ENCODE peak calls at places on chromosomes 1 and 21, in six cellular contexts. T, P, X, L, M and O are unnamed samples.

GRCh38 chr1:206449566-206449965 is 20.7 kb upstream of the IKBKE start:
- DNase-seq in T (no peak), P (no peak), X (peak; percentile 49), L (no peak), M (no peak), O (no peak)

GRCh38 chr1:180927348-180927747 is 14.7 kb downstream of the KIAA1614 start:
- DNase-seq in T (no peak), P (peak; percentile 77), X (no peak), L (no peak), M (no peak), O (no peak)

GRCh38 chr1:52523376-52523775 is 29.5 kb downstream of the TUT4 start:
- DNase-seq in T (no peak), P (no peak), X (peak; percentile 14), L (no peak), M (no peak), O (no peak)

GRCh38 chr1:78171736-78172590 is 126.2 kb downstream of the GIPC2 start:
- DNase-seq in T (no peak), P (no peak), X (peak; percentile 89), L (no peak), M (no peak), O (no peak)

GRCh38 chr1:15852036-15852827 is 4.7 kb downstream of the SPEN start:
- DNase-seq in T (no peak), P (no peak), X (no peak), L (no peak), M (no peak), O (no peak)

GRCh38 chr1:156081174-156082110 is 823 bp downstream of the MEX3A start:
- DNase-seq in T (no peak), P (no peak), X (no peak), L (no peak), M (no peak), O (no peak)

GRCh38 chr1:10744654-10745238 is 51.7 kb downstream of the CASZ1 start:
- DNase-seq in T (no peak), P (no peak), X (no peak), L (no peak), M (no peak), O (no peak)

GRCh38 chr1:175493999-175494336 is 249.4 kb downstream of the TNR start:
- DNase-seq in T (no peak), P (no peak), X (no peak), L (no peak), M (peak; percentile 69), O (no peak)

GRCh38 chr21:36849461-36849860 is 117.0 kb downstream of the HLCS start:
- DNase-seq in T (no peak), P (no peak), X (no peak), L (no peak), M (no peak), O (no peak)

GRCh38 chr1:221708987-221709386 is 32.9 kb downstream of the DUSP10 start:
- DNase-seq in T (peak; percentile 99), P (no peak), X (no peak), L (peak; percentile 22), M (peak; percentile 43), O (no peak)

GRCh38 chr1:79220509-79220908 is 214.0 kb upstream of the ADGRL4 start:
- DNase-seq in T (no peak), P (no peak), X (no peak), L (no peak), M (no peak), O (no peak)

GRCh38 chr1:87206444-87206843 is 122.2 kb upstream of the LMO4 start:
- DNase-seq in T (no peak), P (no peak), X (no peak), L (no peak), M (no peak), O (no peak)

GRCh38 chr1:38360807-38361206 is 314.2 kb upstream of the POU3F1 start:
- DNase-seq in T (no peak), P (no peak), X (no peak), L (no peak), M (no peak), O (no peak)

GRCh38 chr1:68141079-68141800 is 90.8 kb upstream of the DIRAS3 start:
- DNase-seq in T (no peak), P (no peak), X (no peak), L (no peak), M (no peak), O (no peak)

GRCh38 chr1:33022650-33023200 is 14.0 kb downstream of the AK2 start:
- DNase-seq in T (no peak), P (no peak), X (no peak), L (no peak), M (no peak), O (no peak)

GRCh38 chr1:66521736-66522365 is 12.1 kb upstream of the SGIP1 start:
- DNase-seq in T (no peak), P (no peak), X (peak; percentile 94), L (no peak), M (no peak), O (no peak)

GRCh38 chr1:17193222-17194132 is 11.5 kb upstream of the PADI1 start:
- DNase-seq in T (no peak), P (no peak), X (no peak), L (no peak), M (no peak), O (no peak)

GRCh38 chr1:58848818-58849411 is 65.1 kb upstream of the JUN start:
- DNase-seq in T (no peak), P (no peak), X (peak; percentile 99), L (no peak), M (peak; percentile 65), O (no peak)

GRCh38 chr1:9245661-9246060 is 11.1 kb downstream of the H6PD start:
- DNase-seq in T (no peak), P (no peak), X (no peak), L (no peak), M (no peak), O (peak; percentile 55)

GRCh38 chr1:222948079-222948478 is 133.2 kb downstream of the DISP1 start:
- DNase-seq in T (no peak), P (no peak), X (peak; percentile 27), L (no peak), M (no peak), O (no peak)

GRCh38 chr1:155691992-155692528 is 3.2 kb downstream of the DAP3 start:
- DNase-seq in T (no peak), P (no peak), X (no peak), L (no peak), M (no peak), O (no peak)

GRCh38 chr1:244049142-244049968 is 1.7 kb upstream of the ZBTB18 start:
- DNase-seq in T (peak; percentile 26), P (peak; percentile 17), X (peak; percentile 57), L (no peak), M (peak; percentile 66), O (peak; percentile 94)

GRCh38 chr1:55337801-55338447 is 122.8 kb upstream of the USP24 start:
- DNase-seq in T (peak; percentile 39), P (peak; percentile 13), X (peak; percentile 81), L (no peak), M (no peak), O (no peak)

GRCh38 chr21:43867936-43868335 is 2.9 kb downstream of the AGPAT3 start:
- DNase-seq in T (no peak), P (no peak), X (no peak), L (no peak), M (no peak), O (no peak)

GRCh38 chr1:47934243-47934805 is 62.9 kb downstream of the TRABD2B start:
- DNase-seq in T (no peak), P (peak; percentile 32), X (no peak), L (no peak), M (no peak), O (no peak)

GRCh38 chr1:16207318-16208269 is 4.9 kb downstream of the ARHGEF19 start:
- DNase-seq in T (no peak), P (no peak), X (peak; percentile 64), L (no peak), M (no peak), O (peak; percentile 85)

GRCh38 chr1:64532646-64533045 is 62.7 kb downstream of the CACHD1 start:
- DNase-seq in T (no peak), P (no peak), X (peak; percentile 37), L (no peak), M (no peak), O (no peak)

GRCh38 chr1:188497020-188497419 is 1668.3 kb downstream of the PLA2G4A start:
- DNase-seq in T (no peak), P (peak; percentile 94), X (no peak), L (no peak), M (no peak), O (no peak)

GRCh38 chr1:169102567-169102966 is 3.9 kb upstream of the ATP1B1 start:
- DNase-seq in T (no peak), P (no peak), X (peak; percentile 71), L (no peak), M (peak; percentile 61), O (no peak)

GRCh38 chr1:87841332-87841731 is 512.7 kb downstream of the LMO4 start:
- DNase-seq in T (no peak), P (no peak), X (no peak), L (no peak), M (no peak), O (no peak)

GRCh38 chr1:40877681-40878080 is 15.5 kb upstream of the CITED4 start:
- DNase-seq in T (no peak), P (peak; percentile 18), X (peak; percentile 91), L (no peak), M (no peak), O (peak; percentile 75)

GRCh38 chr1:17558541-17558940 is 19.0 kb downstream of the ARHGEF10L start:
- DNase-seq in T (no peak), P (no peak), X (peak; percentile 38), L (no peak), M (no peak), O (no peak)

GRCh38 chr1:174883361-174883760 is 116.4 kb upstream of the CACYBP start:
- DNase-seq in T (no peak), P (peak; percentile 1), X (peak; percentile 15), L (no peak), M (no peak), O (no peak)

GRCh38 chr1:59523745-59524450 is 227.0 kb downstream of the FGGY start:
- DNase-seq in T (no peak), P (no peak), X (no peak), L (no peak), M (no peak), O (no peak)

GRCh38 chr1:35524106-35524505 is 33.1 kb downstream of the KIAA0319L start:
- DNase-seq in T (peak; percentile 61), P (no peak), X (no peak), L (no peak), M (no peak), O (no peak)

GRCh38 chr21:45255381-45256020 is 32.2 kb downstream of the POFUT2 start:
- DNase-seq in T (peak; percentile 32), P (no peak), X (no peak), L (no peak), M (no peak), O (peak; percentile 74)

GRCh38 chr1:201894343-201895119 is 5.8 kb downstream of the SHISA4 start:
- DNase-seq in T (no peak), P (no peak), X (no peak), L (no peak), M (no peak), O (no peak)